ENCODE peak calls at places on chromosome 14, in seven cellular contexts. One of them, this sample, is unnamed. For H3K4me1, H3K36me3 and H3K27me3, the result is how much of the 10 kb centered on the place peaks cover.

GRCh38 chr14:21917699-21918436 is 244.2 kb upstream of the OR4E1 start:
- DNase-seq in HCT116: peak
- DNase-seq in fibroblast of lung: peak
- DNase-seq in tibial artery: no peak
- DNase-seq in CD8-positive, alpha-beta T cell: peak
- DNase-seq in cardiac muscle cell: peak
- DNase-seq in breast epithelium: no peak
- DNase-seq in this sample: peak

GRCh38 chr14:104473244-104473565 is 106.4 kb upstream of the C14orf180 start:
- DNase-seq in HCT116: no peak
- DNase-seq in fibroblast of lung: no peak
- DNase-seq in breast epithelium: no peak
- DNase-seq in CD8-positive, alpha-beta T cell: no peak
- DNase-seq in tibial artery: no peak
- DNase-seq in cardiac muscle cell: peak
- DNase-seq in this sample: no peak

GRCh38 chr14:99129211-99129696 is 142.7 kb downstream of the BCL11B start:
- DNase-seq in cardiac muscle cell: no peak
- DNase-seq in tibial artery: peak
- DNase-seq in breast epithelium: peak
- DNase-seq in CD8-positive, alpha-beta T cell: no peak
- DNase-seq in HCT116: no peak
- DNase-seq in fibroblast of lung: no peak
- DNase-seq in this sample: no peak

GRCh38 chr14:76647699-76648298 is 113.5 kb upstream of the VASH1 start:
- DNase-seq in fibroblast of lung: peak
- DNase-seq in CD8-positive, alpha-beta T cell: no peak
- DNase-seq in HCT116: peak
- DNase-seq in breast epithelium: no peak
- DNase-seq in tibial artery: no peak
- DNase-seq in cardiac muscle cell: peak
- DNase-seq in this sample: no peak

GRCh38 chr14:100037351-100037750 is 27.9 kb upstream of the EVL start:
- DNase-seq in tibial artery: no peak
- DNase-seq in CD8-positive, alpha-beta T cell: no peak
- DNase-seq in HCT116: no peak
- DNase-seq in cardiac muscle cell: no peak
- DNase-seq in breast epithelium: no peak
- DNase-seq in fibroblast of lung: peak
- DNase-seq in this sample: no peak

GRCh38 chr14:49992901-49993335 is 100.0 kb downstream of the ARF6 start:
- DNase-seq in cardiac muscle cell: no peak
- DNase-seq in breast epithelium: no peak
- DNase-seq in HCT116: no peak
- DNase-seq in fibroblast of lung: peak
- DNase-seq in tibial artery: no peak
- DNase-seq in CD8-positive, alpha-beta T cell: no peak
- DNase-seq in this sample: no peak

GRCh38 chr14:71321556-71322315 is 414.5 kb downstream of the PCNX1 start:
- DNase-seq in tibial artery: no peak
- DNase-seq in CD8-positive, alpha-beta T cell: no peak
- DNase-seq in HCT116: peak
- DNase-seq in breast epithelium: peak
- DNase-seq in fibroblast of lung: peak
- DNase-seq in cardiac muscle cell: peak
- DNase-seq in this sample: no peak

GRCh38 chr14:95815226-95815690 is 61.4 kb upstream of the TUNAR start:
- DNase-seq in HCT116: no peak
- DNase-seq in fibroblast of lung: no peak
- DNase-seq in CD8-positive, alpha-beta T cell: no peak
- DNase-seq in cardiac muscle cell: peak
- DNase-seq in tibial artery: no peak
- DNase-seq in breast epithelium: no peak
- DNase-seq in this sample: no peak

GRCh38 chr14:20632448-20632830 is 9.1 kb downstream of the OR6S1 start:
- DNase-seq in HCT116: no peak
- DNase-seq in fibroblast of lung: no peak
- DNase-seq in CD8-positive, alpha-beta T cell: no peak
- DNase-seq in tibial artery: no peak
- DNase-seq in cardiac muscle cell: no peak
- DNase-seq in breast epithelium: no peak
- DNase-seq in this sample: no peak

GRCh38 chr14:67487937-67488893 is at the start of gene TMEM229B:
- DNase-seq in fibroblast of lung: no peak
- DNase-seq in cardiac muscle cell: no peak
- DNase-seq in HCT116: no peak
- DNase-seq in breast epithelium: no peak
- DNase-seq in tibial artery: no peak
- DNase-seq in CD8-positive, alpha-beta T cell: peak
- DNase-seq in this sample: peak

GRCh38 chr14:96237641-96238040 is 18.4 kb upstream of the BDKRB1 start:
- DNase-seq in HCT116: no peak
- DNase-seq in cardiac muscle cell: no peak
- DNase-seq in breast epithelium: no peak
- DNase-seq in tibial artery: no peak
- DNase-seq in fibroblast of lung: no peak
- DNase-seq in CD8-positive, alpha-beta T cell: no peak
- DNase-seq in this sample: no peak

GRCh38 chr14:72679106-72679505 is 214.8 kb downstream of the DPF3 start:
- DNase-seq in HCT116: no peak
- DNase-seq in CD8-positive, alpha-beta T cell: no peak
- DNase-seq in fibroblast of lung: peak
- DNase-seq in cardiac muscle cell: no peak
- DNase-seq in tibial artery: no peak
- DNase-seq in breast epithelium: no peak
- DNase-seq in this sample: no peak

GRCh38 chr14:101582294-101582693 is 21.0 kb downstream of the DIO3 start:
- DNase-seq in HCT116: no peak
- DNase-seq in breast epithelium: no peak
- DNase-seq in CD8-positive, alpha-beta T cell: no peak
- DNase-seq in fibroblast of lung: no peak
- DNase-seq in cardiac muscle cell: no peak
- DNase-seq in tibial artery: peak
- DNase-seq in this sample: no peak

GRCh38 chr14:89270439-89271227 is 146.4 kb downstream of the FOXN3 start:
- DNase-seq in fibroblast of lung: no peak
- DNase-seq in CD8-positive, alpha-beta T cell: no peak
- DNase-seq in tibial artery: no peak
- DNase-seq in cardiac muscle cell: no peak
- DNase-seq in breast epithelium: no peak
- DNase-seq in HCT116: no peak
- DNase-seq in this sample: no peak
- H3K4me1 ChIP-seq in fibroblast of lung: under half
- H3K4me1 ChIP-seq in CD8-positive, alpha-beta T cell: under half
- H3K4me1 ChIP-seq in tibial artery: under half
- H3K4me1 ChIP-seq in cardiac muscle cell: under half
- H3K4me1 ChIP-seq in breast epithelium: under half
- H3K4me1 ChIP-seq in HCT116: under half
- H3K4me1 ChIP-seq in this sample: under half

GRCh38 chr14:92813201-92813600 is 19.1 kb downstream of the GOLGA5 start:
- DNase-seq in tibial artery: no peak
- DNase-seq in breast epithelium: no peak
- DNase-seq in HCT116: no peak
- DNase-seq in cardiac muscle cell: no peak
- DNase-seq in CD8-positive, alpha-beta T cell: no peak
- DNase-seq in fibroblast of lung: no peak
- DNase-seq in this sample: no peak
- H3K36me3 ChIP-seq in tibial artery: half or more
- H3K36me3 ChIP-seq in breast epithelium: under half
- H3K36me3 ChIP-seq in HCT116: under half
- H3K36me3 ChIP-seq in cardiac muscle cell: half or more
- H3K36me3 ChIP-seq in CD8-positive, alpha-beta T cell: half or more
- H3K36me3 ChIP-seq in fibroblast of lung: under half
- H3K36me3 ChIP-seq in this sample: under half

GRCh38 chr14:78975734-78976133 is 805.6 kb downstream of the NRXN3 start:
- DNase-seq in tibial artery: no peak
- DNase-seq in cardiac muscle cell: peak
- DNase-seq in fibroblast of lung: no peak
- DNase-seq in breast epithelium: no peak
- DNase-seq in CD8-positive, alpha-beta T cell: no peak
- DNase-seq in HCT116: no peak
- DNase-seq in this sample: no peak

GRCh38 chr14:78968249-78968648 is 798.1 kb downstream of the NRXN3 start:
- DNase-seq in tibial artery: no peak
- DNase-seq in HCT116: no peak
- DNase-seq in CD8-positive, alpha-beta T cell: no peak
- DNase-seq in cardiac muscle cell: no peak
- DNase-seq in fibroblast of lung: no peak
- DNase-seq in breast epithelium: no peak
- DNase-seq in this sample: no peak

GRCh38 chr14:78970677-78971076 is 800.5 kb downstream of the NRXN3 start:
- DNase-seq in fibroblast of lung: no peak
- DNase-seq in tibial artery: no peak
- DNase-seq in breast epithelium: no peak
- DNase-seq in HCT116: no peak
- DNase-seq in CD8-positive, alpha-beta T cell: no peak
- DNase-seq in cardiac muscle cell: no peak
- DNase-seq in this sample: no peak

GRCh38 chr14:78974691-78975090 is 804.5 kb downstream of the NRXN3 start:
- DNase-seq in CD8-positive, alpha-beta T cell: no peak
- DNase-seq in tibial artery: no peak
- DNase-seq in cardiac muscle cell: no peak
- DNase-seq in HCT116: no peak
- DNase-seq in fibroblast of lung: peak
- DNase-seq in breast epithelium: no peak
- DNase-seq in this sample: no peak

DNA sequence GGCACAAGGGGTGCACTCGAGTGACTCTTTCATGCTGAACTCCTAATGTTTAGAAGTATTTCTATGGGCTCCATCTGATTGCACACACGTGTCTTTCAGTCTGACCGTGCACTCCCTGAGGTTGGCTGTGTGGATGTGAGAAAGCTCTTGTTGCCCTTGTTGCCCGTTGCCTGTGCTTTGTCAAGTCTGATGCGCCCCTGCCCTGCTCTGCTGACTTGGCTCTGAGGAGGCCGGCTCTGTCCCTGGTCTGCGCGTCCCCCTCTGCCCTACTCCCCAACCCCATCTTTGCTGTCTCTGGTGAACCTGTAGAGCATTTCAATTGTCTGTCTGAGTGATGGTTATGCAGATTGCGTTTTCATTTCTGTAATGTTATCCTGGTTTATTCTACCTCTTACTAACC is 802.3 kb downstream of the NRXN3 start:
- DNase-seq in CD8-positive, alpha-beta T cell: no peak
- DNase-seq in fibroblast of lung: no peak
- DNase-seq in cardiac muscle cell: no peak
- DNase-seq in tibial artery: no peak
- DNase-seq in HCT116: no peak
- DNase-seq in breast epithelium: no peak
- DNase-seq in this sample: no peak
- H3K27me3 ChIP-seq in CD8-positive, alpha-beta T cell: under half
- H3K27me3 ChIP-seq in fibroblast of lung: under half
- H3K27me3 ChIP-seq in cardiac muscle cell: under half
- H3K27me3 ChIP-seq in tibial artery: under half
- H3K27me3 ChIP-seq in HCT116: under half
- H3K27me3 ChIP-seq in breast epithelium: under half
- H3K27me3 ChIP-seq in this sample: under half

GRCh38 chr14:73751157-73751691 is 37.0 kb upstream of the PNMA1 start:
- DNase-seq in fibroblast of lung: no peak
- DNase-seq in cardiac muscle cell: no peak
- DNase-seq in breast epithelium: no peak
- DNase-seq in tibial artery: no peak
- DNase-seq in CD8-positive, alpha-beta T cell: no peak
- DNase-seq in HCT116: no peak
- DNase-seq in this sample: peak
- H3K4me1 ChIP-seq in fibroblast of lung: half or more
- H3K4me1 ChIP-seq in cardiac muscle cell: half or more
- H3K4me1 ChIP-seq in breast epithelium: half or more
- H3K4me1 ChIP-seq in tibial artery: half or more
- H3K4me1 ChIP-seq in CD8-positive, alpha-beta T cell: half or more
- H3K4me1 ChIP-seq in HCT116: half or more
- H3K4me1 ChIP-seq in this sample: half or more

GRCh38 chr14:105479438-105480164 is 5.0 kb downstream of the CRIP2 start:
- DNase-seq in CD8-positive, alpha-beta T cell: no peak
- DNase-seq in breast epithelium: no peak
- DNase-seq in HCT116: no peak
- DNase-seq in tibial artery: peak
- DNase-seq in cardiac muscle cell: no peak
- DNase-seq in fibroblast of lung: no peak
- DNase-seq in this sample: no peak
- H3K36me3 ChIP-seq in CD8-positive, alpha-beta T cell: under half
- H3K36me3 ChIP-seq in breast epithelium: under half
- H3K36me3 ChIP-seq in HCT116: under half
- H3K36me3 ChIP-seq in tibial artery: under half
- H3K36me3 ChIP-seq in cardiac muscle cell: under half
- H3K36me3 ChIP-seq in fibroblast of lung: under half
- H3K36me3 ChIP-seq in this sample: under half

DNA sequence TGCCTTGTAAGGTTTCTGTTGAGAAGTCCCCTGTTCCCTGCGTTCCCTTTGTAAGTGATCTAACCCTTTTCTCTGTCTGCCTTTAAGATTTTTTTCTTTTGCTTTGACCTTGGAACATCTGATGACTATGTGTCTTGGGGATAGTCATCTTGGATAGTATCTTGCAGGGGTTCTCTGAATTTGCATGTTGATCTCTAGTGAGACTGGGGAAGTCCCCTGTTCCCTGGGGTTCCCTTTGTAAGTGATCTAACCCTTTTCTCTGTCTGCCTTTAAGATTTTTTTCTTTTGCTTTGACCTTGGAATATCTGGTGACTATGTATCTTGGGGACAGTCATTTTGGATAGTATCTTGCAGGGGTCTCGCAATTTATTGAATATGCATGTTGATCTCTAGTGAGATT is 38.2 kb upstream of the TMX1 start:
- DNase-seq in HCT116: no peak
- DNase-seq in breast epithelium: no peak
- DNase-seq in cardiac muscle cell: no peak
- DNase-seq in CD8-positive, alpha-beta T cell: no peak
- DNase-seq in fibroblast of lung: no peak
- DNase-seq in tibial artery: no peak
- DNase-seq in this sample: no peak
- H3K27me3 ChIP-seq in HCT116: under half
- H3K27me3 ChIP-seq in breast epithelium: under half
- H3K27me3 ChIP-seq in cardiac muscle cell: under half
- H3K27me3 ChIP-seq in CD8-positive, alpha-beta T cell: under half
- H3K27me3 ChIP-seq in fibroblast of lung: under half
- H3K27me3 ChIP-seq in tibial artery: under half
- H3K27me3 ChIP-seq in this sample: under half